ENCODE peak calls at places on chromosomes 6 and 20, in six cellular contexts. One of them, this sample, is unnamed.

GRCh38 chr20:46583411-46584214 is 33.2 kb upstream of the OCSTAMP start:
- DNase-seq in cardiac muscle cell: no peak
- DNase-seq in osteocyte: no peak
- DNase-seq in PC-3: no peak
- DNase-seq in omental fat pad: no peak
- DNase-seq in GM12865: no peak
- DNase-seq in this sample: no peak

GRCh38 chr6:7215140-7215539 is 97.9 kb downstream of the SSR1 start:
- DNase-seq in cardiac muscle cell: no peak
- DNase-seq in osteocyte: no peak
- DNase-seq in PC-3: no peak
- DNase-seq in omental fat pad: no peak
- DNase-seq in GM12865: no peak
- DNase-seq in this sample: no peak

GRCh38 chr20:32986331-32986966 is 17.8 kb downstream of the SUN5 start:
- DNase-seq in cardiac muscle cell: no peak
- DNase-seq in osteocyte: no peak
- DNase-seq in PC-3: no peak
- DNase-seq in omental fat pad: no peak
- DNase-seq in GM12865: no peak
- DNase-seq in this sample: no peak

GRCh38 chr20:5078399-5078958 is 41.3 kb downstream of the PCNA start:
- DNase-seq in cardiac muscle cell: peak
- DNase-seq in osteocyte: no peak
- DNase-seq in PC-3: peak
- DNase-seq in omental fat pad: no peak
- DNase-seq in GM12865: peak
- DNase-seq in this sample: no peak

GRCh38 chr6:118632359-118632758 is 19.0 kb downstream of the CEP85L start:
- DNase-seq in cardiac muscle cell: no peak
- DNase-seq in osteocyte: no peak
- DNase-seq in PC-3: no peak
- DNase-seq in omental fat pad: no peak
- DNase-seq in GM12865: no peak
- DNase-seq in this sample: no peak

GRCh38 chr6:148693882-148694484 is 52.8 kb upstream of the UST start:
- DNase-seq in cardiac muscle cell: no peak
- DNase-seq in osteocyte: no peak
- DNase-seq in PC-3: no peak
- DNase-seq in omental fat pad: no peak
- DNase-seq in GM12865: peak
- DNase-seq in this sample: no peak

GRCh38 chr20:19913927-19914614 is 103.1 kb upstream of the NAA20 start:
- DNase-seq in cardiac muscle cell: no peak
- DNase-seq in osteocyte: no peak
- DNase-seq in PC-3: peak
- DNase-seq in omental fat pad: no peak
- DNase-seq in GM12865: peak
- DNase-seq in this sample: no peak

GRCh38 chr20:49399329-49399728 is 83.1 kb downstream of the KCNB1 start:
- DNase-seq in cardiac muscle cell: peak
- DNase-seq in osteocyte: no peak
- DNase-seq in PC-3: no peak
- DNase-seq in omental fat pad: no peak
- DNase-seq in GM12865: no peak
- DNase-seq in this sample: no peak

GRCh38 chr20:46021361-46022359 is 7.4 kb upstream of the SLC12A5 start:
- DNase-seq in cardiac muscle cell: peak
- DNase-seq in osteocyte: no peak
- DNase-seq in PC-3: peak
- DNase-seq in omental fat pad: no peak
- DNase-seq in GM12865: peak
- DNase-seq in this sample: peak

GRCh38 chr6:41093729-41094128 is 21.0 kb downstream of the NFYA start:
- DNase-seq in cardiac muscle cell: no peak
- DNase-seq in osteocyte: no peak
- DNase-seq in PC-3: no peak
- DNase-seq in omental fat pad: no peak
- DNase-seq in GM12865: no peak
- DNase-seq in this sample: no peak

GRCh38 chr6:23174781-23175361 is 605.5 kb downstream of the HDGFL1 start:
- DNase-seq in cardiac muscle cell: peak
- DNase-seq in osteocyte: no peak
- DNase-seq in PC-3: peak
- DNase-seq in omental fat pad: no peak
- DNase-seq in GM12865: no peak
- DNase-seq in this sample: no peak

GRCh38 chr6:56760842-56761241 is 118.2 kb upstream of the DST start:
- DNase-seq in cardiac muscle cell: no peak
- DNase-seq in osteocyte: no peak
- DNase-seq in PC-3: no peak
- DNase-seq in omental fat pad: no peak
- DNase-seq in GM12865: no peak
- DNase-seq in this sample: no peak

GRCh38 chr6:105780146-105780860 is 305.8 kb upstream of the PRDM1 start:
- DNase-seq in cardiac muscle cell: no peak
- DNase-seq in osteocyte: no peak
- DNase-seq in PC-3: peak
- DNase-seq in omental fat pad: no peak
- DNase-seq in GM12865: peak
- DNase-seq in this sample: no peak

GRCh38 chr6:93177918-93178317 is 241.4 kb downstream of the EPHA7 start:
- DNase-seq in cardiac muscle cell: no peak
- DNase-seq in osteocyte: no peak
- DNase-seq in PC-3: no peak
- DNase-seq in omental fat pad: no peak
- DNase-seq in GM12865: no peak
- DNase-seq in this sample: no peak

GRCh38 chr20:46568570-46569129 is 18.2 kb upstream of the OCSTAMP start:
- DNase-seq in cardiac muscle cell: peak
- DNase-seq in osteocyte: no peak
- DNase-seq in PC-3: peak
- DNase-seq in omental fat pad: peak
- DNase-seq in GM12865: no peak
- DNase-seq in this sample: no peak

GRCh38 chr6:144064402-144064830 is 31.0 kb downstream of the SF3B5 start:
- DNase-seq in cardiac muscle cell: no peak
- DNase-seq in osteocyte: no peak
- DNase-seq in PC-3: no peak
- DNase-seq in omental fat pad: no peak
- DNase-seq in GM12865: peak
- DNase-seq in this sample: peak

GRCh38 chr6:114862064-114862463 is 519.2 kb upstream of the HS3ST5 start:
- DNase-seq in cardiac muscle cell: no peak
- DNase-seq in osteocyte: no peak
- DNase-seq in PC-3: no peak
- DNase-seq in omental fat pad: no peak
- DNase-seq in GM12865: no peak
- DNase-seq in this sample: no peak

GRCh38 chr20:44027686-44028340 is 113.2 kb downstream of the TOX2 start:
- DNase-seq in cardiac muscle cell: no peak
- DNase-seq in osteocyte: peak
- DNase-seq in PC-3: no peak
- DNase-seq in omental fat pad: no peak
- DNase-seq in GM12865: no peak
- DNase-seq in this sample: no peak

GRCh38 chr6:127300411-127300810 is 33.7 kb downstream of the RNF146 start:
- DNase-seq in cardiac muscle cell: peak
- DNase-seq in osteocyte: no peak
- DNase-seq in PC-3: peak
- DNase-seq in omental fat pad: no peak
- DNase-seq in GM12865: no peak
- DNase-seq in this sample: peak

GRCh38 chr6:127606131-127606562 is 29.2 kb downstream of the C6orf58 start:
- DNase-seq in cardiac muscle cell: peak
- DNase-seq in osteocyte: no peak
- DNase-seq in PC-3: peak
- DNase-seq in omental fat pad: no peak
- DNase-seq in GM12865: peak
- DNase-seq in this sample: peak

GRCh38 chr6:106039836-106040592 is 46.1 kb upstream of the PRDM1 start:
- DNase-seq in cardiac muscle cell: no peak
- DNase-seq in osteocyte: no peak
- DNase-seq in PC-3: no peak
- DNase-seq in omental fat pad: no peak
- DNase-seq in GM12865: peak
- DNase-seq in this sample: no peak

GRCh38 chr20:62812181-62812906 is 4.5 kb upstream of the COL9A3 start:
- DNase-seq in cardiac muscle cell: no peak
- DNase-seq in osteocyte: no peak
- DNase-seq in PC-3: no peak
- DNase-seq in omental fat pad: no peak
- DNase-seq in GM12865: no peak
- DNase-seq in this sample: no peak

GRCh38 chr6:68679399-68679798 is 44.3 kb downstream of the ADGRB3 start:
- DNase-seq in cardiac muscle cell: peak
- DNase-seq in osteocyte: no peak
- DNase-seq in PC-3: no peak
- DNase-seq in omental fat pad: no peak
- DNase-seq in GM12865: no peak
- DNase-seq in this sample: no peak

GRCh38 chr20:50077818-50078601 is 34.9 kb downstream of the UBE2V1 start:
- DNase-seq in cardiac muscle cell: no peak
- DNase-seq in osteocyte: no peak
- DNase-seq in PC-3: no peak
- DNase-seq in omental fat pad: no peak
- DNase-seq in GM12865: no peak
- DNase-seq in this sample: no peak

GRCh38 chr6:151211075-151211474 is 28.7 kb upstream of the AKAP12 start:
- DNase-seq in cardiac muscle cell: no peak
- DNase-seq in osteocyte: no peak
- DNase-seq in PC-3: no peak
- DNase-seq in omental fat pad: no peak
- DNase-seq in GM12865: no peak
- DNase-seq in this sample: no peak

GRCh38 chr6:106829451-106829850 is 145.1 kb downstream of the CD24 start:
- DNase-seq in cardiac muscle cell: no peak
- DNase-seq in osteocyte: no peak
- DNase-seq in PC-3: no peak
- DNase-seq in omental fat pad: no peak
- DNase-seq in GM12865: no peak
- DNase-seq in this sample: no peak

GRCh38 chr20:20083796-20084195 is 31.5 kb downstream of the CFAP61 start:
- DNase-seq in cardiac muscle cell: peak
- DNase-seq in osteocyte: no peak
- DNase-seq in PC-3: peak
- DNase-seq in omental fat pad: no peak
- DNase-seq in GM12865: peak
- DNase-seq in this sample: no peak

GRCh38 chr6:90631046-90631445 is 44.2 kb upstream of the MAP3K7 start:
- DNase-seq in cardiac muscle cell: no peak
- DNase-seq in osteocyte: no peak
- DNase-seq in PC-3: peak
- DNase-seq in omental fat pad: no peak
- DNase-seq in GM12865: no peak
- DNase-seq in this sample: no peak
- TF ChIP-seq CTCF in cardiac muscle cell: no peak
- TF ChIP-seq CTCF in osteocyte: peak
- TF ChIP-seq CTCF in PC-3: no peak
- TF ChIP-seq CTCF in omental fat pad: no peak
- TF ChIP-seq CTCF in GM12865: no peak
- TF ChIP-seq CTCF in this sample: no peak

DNA sequence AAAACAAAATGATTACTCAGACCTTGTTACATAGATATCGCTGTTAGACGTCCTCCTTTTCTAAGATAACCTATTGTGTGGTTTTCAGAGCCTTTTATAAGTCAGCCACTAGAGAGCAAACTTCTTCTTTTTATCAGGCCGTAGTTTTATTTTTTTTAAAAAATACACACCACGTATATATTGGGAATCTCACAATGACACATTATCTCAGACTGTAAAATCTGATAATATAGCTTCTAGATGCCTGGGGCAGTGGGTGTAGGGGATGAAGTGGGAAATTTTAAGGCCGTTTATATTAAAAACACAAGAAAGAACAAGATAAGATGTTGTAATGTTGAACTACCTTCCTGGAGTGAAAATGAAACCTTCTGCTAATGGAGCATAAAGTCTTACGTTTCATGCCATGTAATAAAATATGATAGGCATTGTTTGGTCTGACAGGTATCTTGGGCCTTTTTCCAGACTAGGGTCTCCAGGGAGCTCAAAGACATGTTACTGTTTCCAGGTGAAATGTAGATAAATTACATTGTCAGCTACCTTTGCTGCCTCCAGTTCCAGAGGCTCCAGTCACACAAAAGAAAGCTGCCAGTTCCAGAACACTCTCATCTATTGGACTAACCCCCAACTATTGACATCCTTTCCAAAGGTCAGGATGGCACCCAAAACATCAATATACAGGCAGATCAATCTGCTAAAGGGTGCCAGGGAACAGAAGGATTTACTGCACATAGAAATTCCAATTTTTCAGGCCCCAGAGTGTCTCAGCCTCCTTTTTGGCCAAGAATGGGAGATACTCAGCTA is 130.2 kb upstream of the AKIRIN2 start:
- DNase-seq in cardiac muscle cell: peak
- DNase-seq in osteocyte: no peak
- DNase-seq in PC-3: peak
- DNase-seq in omental fat pad: no peak
- DNase-seq in GM12865: peak
- DNase-seq in this sample: no peak
- TF ChIP-seq CTCF in cardiac muscle cell: peak
- TF ChIP-seq CTCF in osteocyte: peak
- TF ChIP-seq CTCF in PC-3: peak
- TF ChIP-seq CTCF in omental fat pad: no peak
- TF ChIP-seq CTCF in GM12865: peak
- TF ChIP-seq CTCF in this sample: no peak

DNA sequence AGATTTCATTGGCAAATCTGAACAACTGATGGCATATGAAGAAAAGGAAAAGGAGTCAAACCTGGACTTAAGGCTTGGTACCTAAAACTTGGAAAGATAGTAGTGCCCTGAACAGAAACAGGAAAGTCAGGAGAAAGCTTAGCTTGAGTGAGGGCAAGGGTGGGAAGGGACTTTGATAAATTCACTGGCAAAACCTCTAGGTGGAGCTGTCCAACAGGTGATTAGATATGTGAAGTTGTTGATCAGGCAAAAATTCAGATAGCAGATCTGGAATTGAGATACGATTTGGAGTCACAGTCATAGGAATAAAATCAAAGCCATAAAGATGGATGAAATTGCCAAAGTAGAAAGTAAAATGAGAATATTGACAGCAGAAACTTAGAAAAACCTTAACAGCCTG is 16.1 kb upstream of the ZNF292 start:
- DNase-seq in cardiac muscle cell: peak
- DNase-seq in osteocyte: no peak
- DNase-seq in PC-3: peak
- DNase-seq in omental fat pad: no peak
- DNase-seq in GM12865: peak
- DNase-seq in this sample: no peak
- TF ChIP-seq CTCF in cardiac muscle cell: peak
- TF ChIP-seq CTCF in osteocyte: peak
- TF ChIP-seq CTCF in PC-3: peak
- TF ChIP-seq CTCF in omental fat pad: no peak
- TF ChIP-seq CTCF in GM12865: peak
- TF ChIP-seq CTCF in this sample: peak

DNA sequence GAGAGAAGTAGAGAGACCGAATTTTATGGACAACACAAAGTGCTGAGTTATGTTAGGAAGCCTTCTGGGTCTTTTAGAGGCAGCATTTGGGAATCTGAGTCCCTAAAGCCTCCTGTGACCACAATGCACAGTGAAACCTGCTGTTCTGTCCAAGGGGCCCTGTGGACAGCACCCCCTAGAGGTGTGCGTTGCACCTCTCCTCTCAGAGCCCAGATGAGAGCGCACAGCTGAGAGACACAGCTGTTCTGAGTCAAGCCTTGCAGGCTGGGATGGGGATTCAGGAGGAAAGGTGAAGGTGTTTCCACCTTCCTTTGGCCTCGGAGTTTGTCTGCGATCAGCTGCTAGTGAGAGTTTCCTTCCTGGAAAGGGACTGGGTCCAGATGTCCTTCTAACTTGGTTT is 13.0 kb downstream of the PCK1 start:
- DNase-seq in cardiac muscle cell: no peak
- DNase-seq in osteocyte: no peak
- DNase-seq in PC-3: no peak
- DNase-seq in omental fat pad: no peak
- DNase-seq in GM12865: no peak
- DNase-seq in this sample: peak
- TF ChIP-seq CTCF in cardiac muscle cell: no peak
- TF ChIP-seq CTCF in osteocyte: peak
- TF ChIP-seq CTCF in PC-3: peak
- TF ChIP-seq CTCF in omental fat pad: no peak
- TF ChIP-seq CTCF in GM12865: peak
- TF ChIP-seq CTCF in this sample: peak